ENCODE peak calls at places on chromosomes 6 and 20, in five cellular contexts. One of them, this sample, is unnamed.

GRCh38 chr6:36906539-36906938 is 20.8 kb downstream of the C6orf89 start:
- DNase-seq in CD8-positive, alpha-beta T cell: no peak
- DNase-seq in activated CD4-positive, alpha-beta T cell treated with anti-CD3 and anti-CD28 coated beads for 48 hours: no peak
- DNase-seq in H9: no peak
- DNase-seq in stimulated activated naive B cell treated with anti-CD40 and anti-IgM and Interleukin-4, amounts not matched to agents 10 μg/mL and 1 μg/mL and 100 μg/mL, for 72 hours: no peak
- DNase-seq in this sample: no peak

GRCh38 chr6:106886922-106887797 is 87.4 kb downstream of the CD24 start:
- DNase-seq in H9: no peak
- DNase-seq in stimulated activated naive B cell treated with anti-CD40 and anti-IgM and Interleukin-4, amounts not matched to agents 10 μg/mL and 1 μg/mL and 100 μg/mL, for 72 hours: no peak
- DNase-seq in CD8-positive, alpha-beta T cell: no peak
- DNase-seq in activated CD4-positive, alpha-beta T cell treated with anti-CD3 and anti-CD28 coated beads for 48 hours: no peak
- DNase-seq in this sample: no peak

GRCh38 chr6:112780498-112781096 is 433.5 kb downstream of the RFPL4B start:
- DNase-seq in CD8-positive, alpha-beta T cell: no peak
- DNase-seq in activated CD4-positive, alpha-beta T cell treated with anti-CD3 and anti-CD28 coated beads for 48 hours: peak
- DNase-seq in stimulated activated naive B cell treated with anti-CD40 and anti-IgM and Interleukin-4, amounts not matched to agents 10 μg/mL and 1 μg/mL and 100 μg/mL, for 72 hours: peak
- DNase-seq in H9: peak
- DNase-seq in this sample: peak

GRCh38 chr6:87628424-87628823 is 38.5 kb downstream of the ORC3 start:
- DNase-seq in H9: no peak
- DNase-seq in CD8-positive, alpha-beta T cell: no peak
- DNase-seq in stimulated activated naive B cell treated with anti-CD40 and anti-IgM and Interleukin-4, amounts not matched to agents 10 μg/mL and 1 μg/mL and 100 μg/mL, for 72 hours: no peak
- DNase-seq in activated CD4-positive, alpha-beta T cell treated with anti-CD3 and anti-CD28 coated beads for 48 hours: no peak
- DNase-seq in this sample: no peak

GRCh38 chr20:4160761-4161305 is 145.5 kb upstream of the RNF24 start:
- DNase-seq in stimulated activated naive B cell treated with anti-CD40 and anti-IgM and Interleukin-4, amounts not matched to agents 10 μg/mL and 1 μg/mL and 100 μg/mL, for 72 hours: no peak
- DNase-seq in activated CD4-positive, alpha-beta T cell treated with anti-CD3 and anti-CD28 coated beads for 48 hours: peak
- DNase-seq in CD8-positive, alpha-beta T cell: no peak
- DNase-seq in H9: no peak
- DNase-seq in this sample: no peak

GRCh38 chr6:44133003-44133931 is 5.9 kb downstream of the TMEM63B start:
- DNase-seq in stimulated activated naive B cell treated with anti-CD40 and anti-IgM and Interleukin-4, amounts not matched to agents 10 μg/mL and 1 μg/mL and 100 μg/mL, for 72 hours: no peak
- DNase-seq in activated CD4-positive, alpha-beta T cell treated with anti-CD3 and anti-CD28 coated beads for 48 hours: no peak
- DNase-seq in H9: peak
- DNase-seq in CD8-positive, alpha-beta T cell: no peak
- DNase-seq in this sample: no peak

GRCh38 chr6:75199856-75200255 is 6.0 kb downstream of the COL12A1 start:
- DNase-seq in CD8-positive, alpha-beta T cell: no peak
- DNase-seq in stimulated activated naive B cell treated with anti-CD40 and anti-IgM and Interleukin-4, amounts not matched to agents 10 μg/mL and 1 μg/mL and 100 μg/mL, for 72 hours: no peak
- DNase-seq in activated CD4-positive, alpha-beta T cell treated with anti-CD3 and anti-CD28 coated beads for 48 hours: no peak
- DNase-seq in H9: no peak
- DNase-seq in this sample: no peak

GRCh38 chr20:50797142-50797541 is 2.3 kb downstream of the BCAS4 start:
- DNase-seq in stimulated activated naive B cell treated with anti-CD40 and anti-IgM and Interleukin-4, amounts not matched to agents 10 μg/mL and 1 μg/mL and 100 μg/mL, for 72 hours: no peak
- DNase-seq in activated CD4-positive, alpha-beta T cell treated with anti-CD3 and anti-CD28 coated beads for 48 hours: no peak
- DNase-seq in CD8-positive, alpha-beta T cell: no peak
- DNase-seq in H9: no peak
- DNase-seq in this sample: no peak

GRCh38 chr20:825710-826421 is 7.6 kb upstream of the FAM110A start:
- DNase-seq in CD8-positive, alpha-beta T cell: no peak
- DNase-seq in stimulated activated naive B cell treated with anti-CD40 and anti-IgM and Interleukin-4, amounts not matched to agents 10 μg/mL and 1 μg/mL and 100 μg/mL, for 72 hours: no peak
- DNase-seq in H9: no peak
- DNase-seq in activated CD4-positive, alpha-beta T cell treated with anti-CD3 and anti-CD28 coated beads for 48 hours: no peak
- DNase-seq in this sample: no peak

GRCh38 chr6:93318127-93318526 is 101.2 kb downstream of the EPHA7 start:
- DNase-seq in stimulated activated naive B cell treated with anti-CD40 and anti-IgM and Interleukin-4, amounts not matched to agents 10 μg/mL and 1 μg/mL and 100 μg/mL, for 72 hours: no peak
- DNase-seq in CD8-positive, alpha-beta T cell: no peak
- DNase-seq in activated CD4-positive, alpha-beta T cell treated with anti-CD3 and anti-CD28 coated beads for 48 hours: no peak
- DNase-seq in H9: no peak
- DNase-seq in this sample: no peak

GRCh38 chr20:64101731-64102621 is 5.4 kb downstream of the NPBWR2 start:
- DNase-seq in H9: peak
- DNase-seq in CD8-positive, alpha-beta T cell: peak
- DNase-seq in activated CD4-positive, alpha-beta T cell treated with anti-CD3 and anti-CD28 coated beads for 48 hours: peak
- DNase-seq in stimulated activated naive B cell treated with anti-CD40 and anti-IgM and Interleukin-4, amounts not matched to agents 10 μg/mL and 1 μg/mL and 100 μg/mL, for 72 hours: no peak
- DNase-seq in this sample: peak

GRCh38 chr6:79797912-79798311 is 149.4 kb downstream of the ELOVL4 start:
- DNase-seq in activated CD4-positive, alpha-beta T cell treated with anti-CD3 and anti-CD28 coated beads for 48 hours: no peak
- DNase-seq in H9: no peak
- DNase-seq in CD8-positive, alpha-beta T cell: no peak
- DNase-seq in stimulated activated naive B cell treated with anti-CD40 and anti-IgM and Interleukin-4, amounts not matched to agents 10 μg/mL and 1 μg/mL and 100 μg/mL, for 72 hours: no peak
- DNase-seq in this sample: no peak

GRCh38 chr6:18432180-18432579 is 45.0 kb downstream of the RNF144B start:
- DNase-seq in stimulated activated naive B cell treated with anti-CD40 and anti-IgM and Interleukin-4, amounts not matched to agents 10 μg/mL and 1 μg/mL and 100 μg/mL, for 72 hours: no peak
- DNase-seq in activated CD4-positive, alpha-beta T cell treated with anti-CD3 and anti-CD28 coated beads for 48 hours: no peak
- DNase-seq in H9: no peak
- DNase-seq in CD8-positive, alpha-beta T cell: no peak
- DNase-seq in this sample: no peak

GRCh38 chr6:49868951-49869529 is 2.7 kb upstream of the CRISP1 start:
- DNase-seq in activated CD4-positive, alpha-beta T cell treated with anti-CD3 and anti-CD28 coated beads for 48 hours: no peak
- DNase-seq in stimulated activated naive B cell treated with anti-CD40 and anti-IgM and Interleukin-4, amounts not matched to agents 10 μg/mL and 1 μg/mL and 100 μg/mL, for 72 hours: no peak
- DNase-seq in CD8-positive, alpha-beta T cell: no peak
- DNase-seq in H9: no peak
- DNase-seq in this sample: no peak

GRCh38 chr6:37244430-37245310 is 12.9 kb upstream of the TBC1D22B start:
- DNase-seq in activated CD4-positive, alpha-beta T cell treated with anti-CD3 and anti-CD28 coated beads for 48 hours: no peak
- DNase-seq in CD8-positive, alpha-beta T cell: no peak
- DNase-seq in H9: no peak
- DNase-seq in stimulated activated naive B cell treated with anti-CD40 and anti-IgM and Interleukin-4, amounts not matched to agents 10 μg/mL and 1 μg/mL and 100 μg/mL, for 72 hours: no peak
- DNase-seq in this sample: no peak

GRCh38 chr6:79646006-79646405 is 14.9 kb downstream of the SH3BGRL2 start:
- DNase-seq in CD8-positive, alpha-beta T cell: peak
- DNase-seq in H9: peak
- DNase-seq in stimulated activated naive B cell treated with anti-CD40 and anti-IgM and Interleukin-4, amounts not matched to agents 10 μg/mL and 1 μg/mL and 100 μg/mL, for 72 hours: no peak
- DNase-seq in activated CD4-positive, alpha-beta T cell treated with anti-CD3 and anti-CD28 coated beads for 48 hours: peak
- DNase-seq in this sample: no peak

This sample was measured in GM19239.